ENCODE peak calls at places on chromosomes 2 and 18, in nine cellular contexts. One of them, this sample, is unnamed.

GRCh38 chr2:114543106-114543806 is 100.8 kb downstream of the DPP10 start:
- DNase-seq in LNCaP clone FGC: peak; percentile 86
- DNase-seq in uterus: peak; percentile 24
- DNase-seq in body of pancreas: peak; percentile 21
- DNase-seq in A549: no peak
- DNase-seq in fibroblast of the aortic adventitia: peak; percentile 2
- DNase-seq in progenitor cell of endocrine pancreas: no peak
- DNase-seq in lower lobe of right lung: no peak
- DNase-seq in transverse colon: peak; percentile 39
- DNase-seq in this sample: peak; percentile 17

GRCh38 chr18:31741096-31741735 is 19.5 kb downstream of the SLC25A52 start:
- DNase-seq in LNCaP clone FGC: no peak
- DNase-seq in uterus: peak; percentile 42
- DNase-seq in body of pancreas: peak; percentile 48
- DNase-seq in A549: no peak
- DNase-seq in fibroblast of the aortic adventitia: peak; percentile 61
- DNase-seq in progenitor cell of endocrine pancreas: no peak
- DNase-seq in lower lobe of right lung: no peak
- DNase-seq in transverse colon: peak; percentile 44
- DNase-seq in this sample: peak; percentile 34

GRCh38 chr2:30421551-30422436 is 25.3 kb upstream of the LCLAT1 start:
- DNase-seq in LNCaP clone FGC: no peak
- DNase-seq in uterus: no peak
- DNase-seq in body of pancreas: no peak
- DNase-seq in A549: no peak
- DNase-seq in fibroblast of the aortic adventitia: peak; percentile 96
- DNase-seq in progenitor cell of endocrine pancreas: no peak
- DNase-seq in lower lobe of right lung: no peak
- DNase-seq in transverse colon: no peak
- DNase-seq in this sample: no peak

GRCh38 chr18:44341759-44342158 is 338.9 kb upstream of the SETBP1 start:
- DNase-seq in LNCaP clone FGC: no peak
- DNase-seq in uterus: no peak
- DNase-seq in body of pancreas: no peak
- DNase-seq in A549: no peak
- DNase-seq in fibroblast of the aortic adventitia: no peak
- DNase-seq in progenitor cell of endocrine pancreas: no peak
- DNase-seq in lower lobe of right lung: no peak
- DNase-seq in transverse colon: no peak
- DNase-seq in this sample: no peak

GRCh38 chr2:85878719-85879390 is 9.9 kb downstream of the ST3GAL5 start:
- DNase-seq in LNCaP clone FGC: no peak
- DNase-seq in uterus: no peak
- DNase-seq in body of pancreas: no peak
- DNase-seq in A549: no peak
- DNase-seq in fibroblast of the aortic adventitia: peak; percentile 34
- DNase-seq in progenitor cell of endocrine pancreas: no peak
- DNase-seq in lower lobe of right lung: no peak
- DNase-seq in transverse colon: no peak
- DNase-seq in this sample: no peak

GRCh38 chr2:205902041-205902898 is 183.7 kb downstream of the INO80D start:
- DNase-seq in LNCaP clone FGC: peak; percentile 56
- DNase-seq in uterus: no peak
- DNase-seq in body of pancreas: no peak
- DNase-seq in A549: no peak
- DNase-seq in fibroblast of the aortic adventitia: no peak
- DNase-seq in progenitor cell of endocrine pancreas: no peak
- DNase-seq in lower lobe of right lung: no peak
- DNase-seq in transverse colon: peak; percentile 65
- DNase-seq in this sample: no peak

GRCh38 chr2:19611491-19612332 is 253.3 kb upstream of the OSR1 start:
- DNase-seq in LNCaP clone FGC: peak; percentile 15
- DNase-seq in uterus: no peak
- DNase-seq in body of pancreas: no peak
- DNase-seq in A549: peak; percentile 80
- DNase-seq in fibroblast of the aortic adventitia: peak; percentile 96
- DNase-seq in progenitor cell of endocrine pancreas: no peak
- DNase-seq in lower lobe of right lung: no peak
- DNase-seq in transverse colon: peak; percentile 10
- DNase-seq in this sample: no peak

GRCh38 chr2:165794520-165794882 is 454 bp upstream of the GALNT3 start:
- DNase-seq in LNCaP clone FGC: no peak
- DNase-seq in uterus: no peak
- DNase-seq in body of pancreas: peak; percentile 50
- DNase-seq in A549: no peak
- DNase-seq in fibroblast of the aortic adventitia: peak; percentile 22
- DNase-seq in progenitor cell of endocrine pancreas: no peak
- DNase-seq in lower lobe of right lung: peak; percentile 63
- DNase-seq in transverse colon: peak; percentile 69
- DNase-seq in this sample: peak; percentile 21

GRCh38 chr2:12717191-12717987 is 653 bp downstream of the TRIB2 start:
- DNase-seq in LNCaP clone FGC: no peak
- DNase-seq in uterus: peak; percentile 62
- DNase-seq in body of pancreas: peak; percentile 63
- DNase-seq in A549: peak; percentile 40
- DNase-seq in fibroblast of the aortic adventitia: peak; percentile 78
- DNase-seq in progenitor cell of endocrine pancreas: peak; percentile 49
- DNase-seq in lower lobe of right lung: peak; percentile 76
- DNase-seq in transverse colon: peak; percentile 54
- DNase-seq in this sample: peak; percentile 64

GRCh38 chr2:145159676-145160075 is 639.8 kb upstream of the ZEB2 start:
- DNase-seq in LNCaP clone FGC: no peak
- DNase-seq in uterus: no peak
- DNase-seq in body of pancreas: no peak
- DNase-seq in A549: no peak
- DNase-seq in fibroblast of the aortic adventitia: no peak
- DNase-seq in progenitor cell of endocrine pancreas: no peak
- DNase-seq in lower lobe of right lung: no peak
- DNase-seq in transverse colon: no peak
- DNase-seq in this sample: no peak

GRCh38 chr2:145158051-145158586 is 638.2 kb upstream of the ZEB2 start:
- DNase-seq in LNCaP clone FGC: no peak
- DNase-seq in uterus: peak; percentile 74
- DNase-seq in body of pancreas: peak; percentile 74
- DNase-seq in A549: peak; percentile 1
- DNase-seq in fibroblast of the aortic adventitia: peak; percentile 98
- DNase-seq in progenitor cell of endocrine pancreas: no peak
- DNase-seq in lower lobe of right lung: peak; percentile 59
- DNase-seq in transverse colon: peak; percentile 24
- DNase-seq in this sample: no peak

GRCh38 chr2:145157626-145158025 is 637.7 kb upstream of the ZEB2 start:
- DNase-seq in LNCaP clone FGC: no peak
- DNase-seq in uterus: no peak
- DNase-seq in body of pancreas: no peak
- DNase-seq in A549: no peak
- DNase-seq in fibroblast of the aortic adventitia: no peak
- DNase-seq in progenitor cell of endocrine pancreas: no peak
- DNase-seq in lower lobe of right lung: no peak
- DNase-seq in transverse colon: no peak
- DNase-seq in this sample: no peak

GRCh38 chr2:145160855-145161254 is 640.9 kb upstream of the ZEB2 start:
- DNase-seq in LNCaP clone FGC: no peak
- DNase-seq in uterus: no peak
- DNase-seq in body of pancreas: no peak
- DNase-seq in A549: no peak
- DNase-seq in fibroblast of the aortic adventitia: no peak
- DNase-seq in progenitor cell of endocrine pancreas: no peak
- DNase-seq in lower lobe of right lung: no peak
- DNase-seq in transverse colon: no peak
- DNase-seq in this sample: no peak

GRCh38 chr2:145161656-145162055 is 641.7 kb upstream of the ZEB2 start:
- DNase-seq in LNCaP clone FGC: no peak
- DNase-seq in uterus: no peak
- DNase-seq in body of pancreas: no peak
- DNase-seq in A549: no peak
- DNase-seq in fibroblast of the aortic adventitia: no peak
- DNase-seq in progenitor cell of endocrine pancreas: no peak
- DNase-seq in lower lobe of right lung: no peak
- DNase-seq in transverse colon: no peak
- DNase-seq in this sample: no peak
- TF ChIP-seq CTCF in LNCaP clone FGC: no peak
- TF ChIP-seq CTCF in uterus: no peak
- TF ChIP-seq CTCF in body of pancreas: no peak
- TF ChIP-seq CTCF in A549: no peak
- TF ChIP-seq CTCF in fibroblast of the aortic adventitia: no peak
- TF ChIP-seq CTCF in progenitor cell of endocrine pancreas: no peak
- TF ChIP-seq CTCF in lower lobe of right lung: no peak
- TF ChIP-seq CTCF in transverse colon: no peak
- TF ChIP-seq CTCF in this sample: no peak

GRCh38 chr2:111958901-111959300 is 60.5 kb downstream of the MERTK start:
- DNase-seq in LNCaP clone FGC: no peak
- DNase-seq in uterus: no peak
- DNase-seq in body of pancreas: no peak
- DNase-seq in A549: no peak
- DNase-seq in fibroblast of the aortic adventitia: no peak
- DNase-seq in progenitor cell of endocrine pancreas: no peak
- DNase-seq in lower lobe of right lung: no peak
- DNase-seq in transverse colon: no peak
- DNase-seq in this sample: no peak
- TF ChIP-seq CTCF in LNCaP clone FGC: no peak
- TF ChIP-seq CTCF in uterus: no peak
- TF ChIP-seq CTCF in body of pancreas: peak; percentile 8
- TF ChIP-seq CTCF in A549: no peak
- TF ChIP-seq CTCF in fibroblast of the aortic adventitia: peak; percentile 22
- TF ChIP-seq CTCF in progenitor cell of endocrine pancreas: peak; percentile 28
- TF ChIP-seq CTCF in lower lobe of right lung: no peak
- TF ChIP-seq CTCF in transverse colon: no peak
- TF ChIP-seq CTCF in this sample: peak; percentile 32

GRCh38 chr2:55923091-55923977 is at the start of gene EFEMP1:
- DNase-seq in LNCaP clone FGC: no peak
- DNase-seq in uterus: peak; percentile 83
- DNase-seq in body of pancreas: peak; percentile 69
- DNase-seq in A549: peak; percentile 41
- DNase-seq in fibroblast of the aortic adventitia: peak; percentile 74
- DNase-seq in progenitor cell of endocrine pancreas: peak; percentile 65
- DNase-seq in lower lobe of right lung: peak; percentile 82
- DNase-seq in transverse colon: peak; percentile 19
- DNase-seq in this sample: peak; percentile 57
- TF ChIP-seq CTCF in LNCaP clone FGC: no peak
- TF ChIP-seq CTCF in uterus: no peak
- TF ChIP-seq CTCF in body of pancreas: peak; percentile 23
- TF ChIP-seq CTCF in A549: no peak
- TF ChIP-seq CTCF in fibroblast of the aortic adventitia: no peak
- TF ChIP-seq CTCF in progenitor cell of endocrine pancreas: no peak
- TF ChIP-seq CTCF in lower lobe of right lung: no peak
- TF ChIP-seq CTCF in transverse colon: no peak
- TF ChIP-seq CTCF in this sample: no peak

GRCh38 chr2:219433666-219434467 is 776 bp upstream of the SPEG start:
- DNase-seq in LNCaP clone FGC: no peak
- DNase-seq in uterus: peak; percentile 85
- DNase-seq in body of pancreas: no peak
- DNase-seq in A549: no peak
- DNase-seq in fibroblast of the aortic adventitia: peak; percentile 61
- DNase-seq in progenitor cell of endocrine pancreas: no peak
- DNase-seq in lower lobe of right lung: no peak
- DNase-seq in transverse colon: peak; percentile 57
- DNase-seq in this sample: peak; percentile 70
- TF ChIP-seq CTCF in LNCaP clone FGC: peak; percentile 11
- TF ChIP-seq CTCF in uterus: peak; percentile 65
- TF ChIP-seq CTCF in body of pancreas: no peak
- TF ChIP-seq CTCF in A549: peak; percentile 32
- TF ChIP-seq CTCF in fibroblast of the aortic adventitia: peak; percentile 52
- TF ChIP-seq CTCF in progenitor cell of endocrine pancreas: peak; percentile 37
- TF ChIP-seq CTCF in lower lobe of right lung: no peak
- TF ChIP-seq CTCF in transverse colon: peak; percentile 57
- TF ChIP-seq CTCF in this sample: peak; percentile 47

GRCh38 chr2:203532957-203533695 is 2.0 kb downstream of the RAPH1 start:
- DNase-seq in LNCaP clone FGC: no peak
- DNase-seq in uterus: peak; percentile 26
- DNase-seq in body of pancreas: no peak
- DNase-seq in A549: peak; percentile 23
- DNase-seq in fibroblast of the aortic adventitia: peak; percentile 69
- DNase-seq in progenitor cell of endocrine pancreas: no peak
- DNase-seq in lower lobe of right lung: no peak
- DNase-seq in transverse colon: no peak
- DNase-seq in this sample: peak; percentile 5
- TF ChIP-seq CTCF in LNCaP clone FGC: no peak
- TF ChIP-seq CTCF in uterus: peak; percentile 0
- TF ChIP-seq CTCF in body of pancreas: no peak
- TF ChIP-seq CTCF in A549: no peak
- TF ChIP-seq CTCF in fibroblast of the aortic adventitia: no peak
- TF ChIP-seq CTCF in progenitor cell of endocrine pancreas: no peak
- TF ChIP-seq CTCF in lower lobe of right lung: no peak
- TF ChIP-seq CTCF in transverse colon: no peak
- TF ChIP-seq CTCF in this sample: no peak

GRCh38 chr2:112577756-112578155 is 6.7 kb upstream of the CHCHD5 start:
- DNase-seq in LNCaP clone FGC: no peak
- DNase-seq in uterus: no peak
- DNase-seq in body of pancreas: no peak
- DNase-seq in A549: no peak
- DNase-seq in fibroblast of the aortic adventitia: peak; percentile 50
- DNase-seq in progenitor cell of endocrine pancreas: no peak
- DNase-seq in lower lobe of right lung: no peak
- DNase-seq in transverse colon: no peak
- DNase-seq in this sample: no peak
- TF ChIP-seq CTCF in LNCaP clone FGC: no peak
- TF ChIP-seq CTCF in uterus: no peak
- TF ChIP-seq CTCF in body of pancreas: no peak
- TF ChIP-seq CTCF in A549: no peak
- TF ChIP-seq CTCF in fibroblast of the aortic adventitia: peak; percentile 40
- TF ChIP-seq CTCF in progenitor cell of endocrine pancreas: no peak
- TF ChIP-seq CTCF in lower lobe of right lung: no peak
- TF ChIP-seq CTCF in transverse colon: no peak
- TF ChIP-seq CTCF in this sample: no peak

DNA sequence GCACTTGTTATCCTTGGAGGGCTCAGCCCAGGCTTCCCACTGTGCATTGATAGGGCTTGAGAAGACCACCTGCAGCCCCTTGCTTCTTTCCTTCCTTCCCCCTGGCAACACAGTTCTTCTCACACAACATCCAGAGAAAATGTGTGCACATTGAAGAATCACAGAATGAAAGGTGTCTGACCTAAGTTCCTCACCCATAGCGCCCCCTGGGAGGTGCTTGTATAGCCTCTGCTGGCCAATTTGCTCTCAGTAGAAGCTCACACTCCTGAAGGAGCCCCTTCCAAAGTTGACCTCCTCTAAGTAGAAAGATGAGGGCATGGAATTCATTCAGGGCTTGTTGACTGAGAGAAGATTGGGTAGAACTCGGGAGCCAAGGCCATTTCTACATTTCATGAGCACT is 758.4 kb upstream of the KLHL29 start:
- DNase-seq in LNCaP clone FGC: no peak
- DNase-seq in uterus: no peak
- DNase-seq in body of pancreas: no peak
- DNase-seq in A549: no peak
- DNase-seq in fibroblast of the aortic adventitia: no peak
- DNase-seq in progenitor cell of endocrine pancreas: no peak
- DNase-seq in lower lobe of right lung: no peak
- DNase-seq in transverse colon: no peak
- DNase-seq in this sample: peak; percentile 27
- TF ChIP-seq CTCF in LNCaP clone FGC: peak; percentile 17
- TF ChIP-seq CTCF in uterus: no peak
- TF ChIP-seq CTCF in body of pancreas: no peak
- TF ChIP-seq CTCF in A549: no peak
- TF ChIP-seq CTCF in fibroblast of the aortic adventitia: no peak
- TF ChIP-seq CTCF in progenitor cell of endocrine pancreas: peak; percentile 24
- TF ChIP-seq CTCF in lower lobe of right lung: peak; percentile 19
- TF ChIP-seq CTCF in transverse colon: no peak
- TF ChIP-seq CTCF in this sample: no peak

DNA sequence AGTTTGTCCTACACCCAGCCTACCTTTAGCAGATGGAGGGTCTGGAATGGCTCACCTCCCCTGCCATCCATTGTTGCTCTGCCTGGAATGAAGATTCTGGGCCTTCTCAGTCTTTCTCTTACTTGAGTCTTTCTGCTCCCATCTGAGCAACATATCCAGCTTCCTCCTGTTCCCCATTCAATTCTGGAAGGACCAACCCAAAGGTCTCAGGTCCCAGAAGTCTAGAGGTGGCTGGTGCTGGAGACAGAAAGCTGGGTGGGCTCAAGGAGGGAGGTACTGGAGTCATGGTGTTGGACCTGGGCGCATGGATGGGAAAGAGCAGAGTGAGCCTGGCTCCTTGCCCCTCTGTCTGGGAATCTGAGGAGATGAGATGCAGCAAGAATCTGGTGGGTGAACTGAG is 93.5 kb upstream of the SIX3 start:
- DNase-seq in LNCaP clone FGC: no peak
- DNase-seq in uterus: no peak
- DNase-seq in body of pancreas: no peak
- DNase-seq in A549: no peak
- DNase-seq in fibroblast of the aortic adventitia: no peak
- DNase-seq in progenitor cell of endocrine pancreas: no peak
- DNase-seq in lower lobe of right lung: no peak
- DNase-seq in transverse colon: no peak
- DNase-seq in this sample: no peak
- TF ChIP-seq CTCF in LNCaP clone FGC: no peak
- TF ChIP-seq CTCF in uterus: no peak
- TF ChIP-seq CTCF in body of pancreas: no peak
- TF ChIP-seq CTCF in A549: no peak
- TF ChIP-seq CTCF in fibroblast of the aortic adventitia: no peak
- TF ChIP-seq CTCF in progenitor cell of endocrine pancreas: no peak
- TF ChIP-seq CTCF in lower lobe of right lung: no peak
- TF ChIP-seq CTCF in transverse colon: no peak
- TF ChIP-seq CTCF in this sample: no peak